ENCODE peak calls at places on chromosome 17, in four cellular contexts. One of them, this sample, is unnamed.

GRCh38 chr17:65712383-65713267 is 151.2 kb upstream of the AXIN2 start:
- DNase-seq in left ventricle myocardium inferior: no peak
- DNase-seq in glutamatergic neuron: no peak
- DNase-seq in coronary artery: no peak
- DNase-seq in this sample: no peak

GRCh38 chr17:12769981-12770380 is 19.3 kb upstream of the ARHGAP44 start:
- DNase-seq in coronary artery: no peak
- DNase-seq in left ventricle myocardium inferior: no peak
- DNase-seq in glutamatergic neuron: no peak
- DNase-seq in this sample: no peak

GRCh38 chr17:17186551-17187505 is 19.3 kb downstream of the PLD6 start:
- DNase-seq in glutamatergic neuron: no peak
- DNase-seq in left ventricle myocardium inferior: no peak
- DNase-seq in coronary artery: no peak
- DNase-seq in this sample: no peak

GRCh38 chr17:2949469-2950044 is 113.8 kb downstream of the OR1D5 start:
- DNase-seq in coronary artery: peak; percentile 66
- DNase-seq in glutamatergic neuron: no peak
- DNase-seq in left ventricle myocardium inferior: no peak
- DNase-seq in this sample: no peak

GRCh38 chr17:1712271-1712670 is 2.1 kb upstream of the TLCD2 start:
- DNase-seq in coronary artery: no peak
- DNase-seq in left ventricle myocardium inferior: no peak
- DNase-seq in glutamatergic neuron: no peak
- DNase-seq in this sample: no peak

GRCh38 chr17:77036841-77037381 is 103.9 kb upstream of the SEC14L1 start:
- DNase-seq in left ventricle myocardium inferior: peak; percentile 18
- DNase-seq in coronary artery: no peak
- DNase-seq in glutamatergic neuron: peak; percentile 58
- DNase-seq in this sample: no peak

GRCh38 chr17:32191306-32191705 is 49.0 kb downstream of the RHOT1 start:
- DNase-seq in coronary artery: no peak
- DNase-seq in glutamatergic neuron: no peak
- DNase-seq in left ventricle myocardium inferior: no peak
- DNase-seq in this sample: no peak

GRCh38 chr17:45896803-45897693 is 2.7 kb downstream of the MAPT start:
- DNase-seq in coronary artery: no peak
- DNase-seq in left ventricle myocardium inferior: no peak
- DNase-seq in glutamatergic neuron: peak; percentile 60
- DNase-seq in this sample: no peak

GRCh38 chr17:44826123-44826790 is 3.8 kb downstream of the GJC1 start:
- DNase-seq in left ventricle myocardium inferior: no peak
- DNase-seq in coronary artery: no peak
- DNase-seq in glutamatergic neuron: no peak
- DNase-seq in this sample: no peak

GRCh38 chr17:30958187-30958586 is 12.7 kb upstream of the RNF135 start:
- DNase-seq in glutamatergic neuron: no peak
- DNase-seq in coronary artery: no peak
- DNase-seq in left ventricle myocardium inferior: no peak
- DNase-seq in this sample: no peak

GRCh38 chr17:42153919-42154491 is 784 bp downstream of the RAB5C start:
- DNase-seq in coronary artery: no peak
- DNase-seq in glutamatergic neuron: no peak
- DNase-seq in left ventricle myocardium inferior: no peak
- DNase-seq in this sample: no peak

GRCh38 chr17:61504697-61505096 is 52.5 kb downstream of the TBX4 start:
- DNase-seq in left ventricle myocardium inferior: no peak
- DNase-seq in glutamatergic neuron: no peak
- DNase-seq in coronary artery: no peak
- DNase-seq in this sample: no peak

GRCh38 chr17:18039535-18040286 is 503 bp downstream of the GID4 start:
- DNase-seq in coronary artery: no peak
- DNase-seq in left ventricle myocardium inferior: no peak
- DNase-seq in glutamatergic neuron: peak; percentile 62
- DNase-seq in this sample: no peak

GRCh38 chr17:75397217-75397616 is 8.3 kb downstream of the GRB2 start:
- DNase-seq in glutamatergic neuron: no peak
- DNase-seq in coronary artery: no peak
- DNase-seq in left ventricle myocardium inferior: no peak
- DNase-seq in this sample: no peak

GRCh38 chr17:63349478-63350000 is 96.6 kb downstream of the CYB561 start:
- DNase-seq in glutamatergic neuron: no peak
- DNase-seq in left ventricle myocardium inferior: no peak
- DNase-seq in coronary artery: no peak
- DNase-seq in this sample: no peak

GRCh38 chr17:28072935-28073533 is 30.6 kb downstream of the NLK start:
- DNase-seq in left ventricle myocardium inferior: no peak
- DNase-seq in glutamatergic neuron: peak; percentile 24
- DNase-seq in coronary artery: no peak
- DNase-seq in this sample: no peak

GRCh38 chr17:78365561-78366108 is 5.8 kb upstream of the SOCS3 start:
- DNase-seq in glutamatergic neuron: no peak
- DNase-seq in coronary artery: no peak
- DNase-seq in left ventricle myocardium inferior: no peak
- DNase-seq in this sample: no peak

GRCh38 chr17:53004902-53005301 is 817.8 kb upstream of the KIF2B start:
- DNase-seq in left ventricle myocardium inferior: no peak
- DNase-seq in glutamatergic neuron: no peak
- DNase-seq in coronary artery: no peak
- DNase-seq in this sample: no peak

GRCh38 chr17:55683554-55684315 is 38.9 kb downstream of the TMEM100 start:
- DNase-seq in glutamatergic neuron: no peak
- DNase-seq in coronary artery: no peak
- DNase-seq in left ventricle myocardium inferior: no peak
- DNase-seq in this sample: no peak

GRCh38 chr17:60941028-60941427 is 263.4 kb downstream of the BCAS3 start:
- DNase-seq in glutamatergic neuron: no peak
- DNase-seq in left ventricle myocardium inferior: peak; percentile 38
- DNase-seq in coronary artery: peak; percentile 84
- DNase-seq in this sample: no peak

GRCh38 chr17:81723651-81724209 is 11.6 kb downstream of the SLC25A10 start:
- DNase-seq in coronary artery: no peak
- DNase-seq in glutamatergic neuron: no peak
- DNase-seq in left ventricle myocardium inferior: no peak
- DNase-seq in this sample: no peak
- TF ChIP-seq CTCF in coronary artery: no peak
- TF ChIP-seq CTCF in glutamatergic neuron: no peak
- TF ChIP-seq CTCF in left ventricle myocardium inferior: no peak
- TF ChIP-seq CTCF in this sample: no peak

GRCh38 chr17:35612924-35613521 is 25.9 kb downstream of the AP2B1 start:
- DNase-seq in coronary artery: no peak
- DNase-seq in left ventricle myocardium inferior: no peak
- DNase-seq in glutamatergic neuron: peak; percentile 60
- DNase-seq in this sample: no peak
- TF ChIP-seq CTCF in coronary artery: no peak
- TF ChIP-seq CTCF in left ventricle myocardium inferior: peak; percentile 69
- TF ChIP-seq CTCF in glutamatergic neuron: peak; percentile 29
- TF ChIP-seq CTCF in this sample: no peak

GRCh38 chr17:35559495-35559894 is 1.1 kb downstream of the SLFN14 start:
- DNase-seq in left ventricle myocardium inferior: no peak
- DNase-seq in coronary artery: no peak
- DNase-seq in glutamatergic neuron: no peak
- DNase-seq in this sample: no peak

GRCh38 chr17:35555695-35556094 is 4.9 kb downstream of the SLFN14 start:
- DNase-seq in left ventricle myocardium inferior: no peak
- DNase-seq in coronary artery: no peak
- DNase-seq in glutamatergic neuron: no peak
- DNase-seq in this sample: no peak

GRCh38 chr17:35554668-35555067 is 6.0 kb downstream of the SLFN14 start:
- DNase-seq in coronary artery: no peak
- DNase-seq in left ventricle myocardium inferior: no peak
- DNase-seq in glutamatergic neuron: no peak
- DNase-seq in this sample: no peak

GRCh38 chr17:35560703-35561102 is at the start of gene SLFN14:
- DNase-seq in glutamatergic neuron: no peak
- DNase-seq in coronary artery: no peak
- DNase-seq in left ventricle myocardium inferior: no peak
- DNase-seq in this sample: no peak

DNA sequence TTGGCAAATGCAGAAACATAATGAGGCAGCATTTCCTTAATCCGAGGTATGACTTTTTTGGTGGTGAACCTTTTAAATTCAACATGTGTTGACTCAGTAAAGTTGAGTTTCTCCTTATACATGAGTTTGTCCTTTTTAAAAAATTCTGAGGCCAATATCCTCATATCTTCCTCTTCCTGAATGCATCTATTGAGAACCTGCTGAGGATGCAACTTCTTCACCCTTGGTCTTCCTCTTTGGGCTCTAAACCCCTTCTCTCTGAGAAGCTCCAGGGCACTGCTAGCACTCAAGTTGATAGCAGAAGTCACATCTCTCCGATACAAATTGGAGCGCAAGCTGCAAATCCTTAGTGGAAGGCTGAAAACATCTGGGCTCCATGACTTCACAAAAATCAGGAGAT is 3.3 kb downstream of the SLFN14 start:
- DNase-seq in left ventricle myocardium inferior: no peak
- DNase-seq in glutamatergic neuron: no peak
- DNase-seq in coronary artery: no peak
- DNase-seq in this sample: no peak
- TF ChIP-seq CTCF in left ventricle myocardium inferior: no peak
- TF ChIP-seq CTCF in glutamatergic neuron: no peak
- TF ChIP-seq CTCF in coronary artery: no peak
- TF ChIP-seq CTCF in this sample: no peak

DNA sequence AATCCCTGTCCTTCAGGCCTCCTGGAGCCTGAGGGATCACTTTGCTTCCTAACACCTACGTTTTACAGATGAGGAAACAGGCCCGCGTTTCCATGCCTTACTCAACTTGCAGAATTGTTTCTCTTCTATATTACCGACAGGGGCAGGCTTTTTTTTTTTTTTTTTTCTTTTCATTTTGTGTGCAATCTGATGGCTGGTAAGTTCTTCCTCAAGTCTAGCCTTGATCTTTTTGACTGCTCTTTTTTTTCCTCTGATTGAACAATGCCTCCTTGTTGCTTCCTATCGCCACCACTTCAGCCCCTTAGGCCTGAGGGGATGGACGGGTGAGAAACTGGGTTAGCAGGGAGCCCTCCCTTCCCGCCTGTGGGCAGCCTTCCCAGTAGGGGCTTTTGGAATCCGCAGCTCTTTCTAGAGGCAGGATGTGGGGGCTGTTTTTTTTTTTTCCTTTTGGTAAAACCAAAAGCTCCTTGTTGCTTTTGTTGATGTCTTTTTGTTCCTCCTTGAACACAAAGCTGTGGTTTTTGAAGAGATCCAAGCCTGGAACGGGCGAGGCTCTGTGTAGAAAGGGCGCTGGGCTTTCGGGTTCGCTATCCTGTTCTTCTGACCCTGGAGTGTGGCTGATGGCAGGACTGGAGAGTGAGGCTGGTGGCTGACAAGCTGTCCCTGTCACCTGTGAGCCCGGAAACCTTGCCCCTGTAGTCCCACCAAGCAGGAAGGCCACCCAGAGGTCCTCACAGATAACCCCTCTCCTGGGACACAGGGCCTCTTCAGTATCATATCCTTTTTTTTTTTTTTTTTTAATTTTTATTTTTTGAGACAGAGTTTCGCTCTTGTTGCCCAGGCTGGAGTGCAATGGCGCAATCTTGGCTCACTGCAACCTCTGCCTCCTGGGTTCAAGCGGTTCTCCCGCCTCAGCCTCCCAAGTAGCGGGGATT is 14.0 kb downstream of the LASP1 start:
- DNase-seq in coronary artery: no peak
- DNase-seq in glutamatergic neuron: no peak
- DNase-seq in left ventricle myocardium inferior: no peak
- DNase-seq in this sample: no peak
- TF ChIP-seq CTCF in coronary artery: no peak
- TF ChIP-seq CTCF in glutamatergic neuron: no peak
- TF ChIP-seq CTCF in left ventricle myocardium inferior: peak; percentile 12
- TF ChIP-seq CTCF in this sample: no peak

GRCh38 chr17:36849871-36850348 is 87.4 kb upstream of the LHX1 start:
- DNase-seq in glutamatergic neuron: no peak
- DNase-seq in left ventricle myocardium inferior: no peak
- DNase-seq in coronary artery: no peak
- DNase-seq in this sample: no peak
- TF ChIP-seq CTCF in glutamatergic neuron: no peak
- TF ChIP-seq CTCF in left ventricle myocardium inferior: no peak
- TF ChIP-seq CTCF in coronary artery: no peak
- TF ChIP-seq CTCF in this sample: no peak

GRCh38 chr17:59067756-59068155 is 38.9 kb downstream of the TRIM37 start:
- DNase-seq in coronary artery: no peak
- DNase-seq in left ventricle myocardium inferior: no peak
- DNase-seq in glutamatergic neuron: no peak
- DNase-seq in this sample: no peak
- TF ChIP-seq CTCF in coronary artery: no peak
- TF ChIP-seq CTCF in left ventricle myocardium inferior: no peak
- TF ChIP-seq CTCF in glutamatergic neuron: no peak
- TF ChIP-seq CTCF in this sample: no peak

GRCh38 chr17:57106836-57107497 is 21.9 kb downstream of the AKAP1 start:
- DNase-seq in coronary artery: no peak
- DNase-seq in glutamatergic neuron: no peak
- DNase-seq in left ventricle myocardium inferior: no peak
- DNase-seq in this sample: no peak
- TF ChIP-seq CTCF in coronary artery: no peak
- TF ChIP-seq CTCF in glutamatergic neuron: no peak
- TF ChIP-seq CTCF in left ventricle myocardium inferior: no peak
- TF ChIP-seq CTCF in this sample: no peak

DNA sequence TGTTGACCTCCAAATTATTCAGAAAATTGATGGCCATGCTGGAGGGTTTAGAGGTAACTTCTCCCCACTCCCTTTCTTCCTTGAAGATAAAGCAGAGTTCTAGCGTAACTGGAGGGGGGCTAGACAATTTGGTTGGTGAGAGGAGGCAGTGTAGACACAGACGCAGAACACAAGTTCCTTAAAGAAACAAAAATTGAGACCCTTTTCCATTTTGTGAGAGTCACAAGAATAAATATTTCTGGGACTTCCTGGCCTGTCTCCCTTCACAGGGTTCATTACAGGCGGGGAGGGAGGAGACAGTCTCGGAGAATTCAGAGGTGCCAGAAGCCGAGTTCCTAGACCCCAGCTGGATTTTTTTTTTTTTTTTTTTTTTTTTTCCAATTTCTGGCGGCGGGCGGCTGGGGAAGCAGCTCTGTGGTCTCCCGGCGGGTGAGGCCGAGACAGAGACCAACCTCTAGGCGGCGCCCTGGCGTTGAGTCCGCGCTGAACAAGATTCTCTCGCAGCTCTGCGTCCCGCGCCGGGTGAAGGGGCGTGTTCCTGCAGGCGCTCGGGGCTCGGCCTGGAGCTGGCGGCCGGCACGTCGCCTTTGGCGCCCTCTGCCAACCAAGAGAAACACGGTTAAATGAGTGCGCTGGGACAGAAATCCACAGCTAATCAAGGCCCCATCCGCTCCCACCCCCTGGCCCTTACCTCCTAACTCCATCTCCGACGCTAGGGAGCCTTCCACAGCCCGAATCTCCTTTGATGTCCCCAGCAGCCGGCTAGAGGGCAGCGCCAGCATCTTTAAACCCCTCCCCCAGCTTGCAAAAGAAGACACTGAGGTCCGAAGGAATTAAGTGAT is 10.2 kb upstream of the HOXB9 start:
- DNase-seq in coronary artery: no peak
- DNase-seq in glutamatergic neuron: peak; percentile 96
- DNase-seq in left ventricle myocardium inferior: peak; percentile 47
- DNase-seq in this sample: peak; percentile 69
- TF ChIP-seq CTCF in coronary artery: peak; percentile 19
- TF ChIP-seq CTCF in glutamatergic neuron: peak; percentile 71
- TF ChIP-seq CTCF in left ventricle myocardium inferior: peak; percentile 53
- TF ChIP-seq CTCF in this sample: peak; percentile 67

GRCh38 chr17:15377200-15377599 is 35.8 kb upstream of the TEKT3 start:
- DNase-seq in glutamatergic neuron: no peak
- DNase-seq in left ventricle myocardium inferior: no peak
- DNase-seq in coronary artery: no peak
- DNase-seq in this sample: no peak
- TF ChIP-seq CTCF in glutamatergic neuron: no peak
- TF ChIP-seq CTCF in left ventricle myocardium inferior: no peak
- TF ChIP-seq CTCF in coronary artery: no peak
- TF ChIP-seq CTCF in this sample: no peak